ENCODE peak calls at places on chromosomes 7 and 10, in nine cellular contexts. K is GM23248, Y is PC-3, F is neural progenitor cell, M is hepatocyte, B is GM23338, R is OCI-LY7, I is MM.1S, J is SK-N-SH. H is an unnamed sample.

GRCh38 chr7:130099331-130099730 is 29.0 kb downstream of the KLHDC10 start:
- DNase-seq in M (no peak), I (no peak), K (peak), F (no peak), J (no peak), Y (no peak), B (no peak), R (no peak), H (no peak)

GRCh38 chr7:123367508-123368122 is 166.8 kb downstream of the IQUB start:
- DNase-seq in K (peak), J (peak), F (peak), B (peak), I (peak), R (peak), M (peak), Y (peak), H (peak)

GRCh38 chr10:83166344-83166743 is 973.0 kb upstream of the GHITM start:
- DNase-seq in R (no peak), Y (no peak), I (peak), K (no peak), J (peak), B (peak), M (peak), F (peak), H (no peak)

GRCh38 chr10:117860823-117861222 is 185.9 kb downstream of the RAB11FIP2 start:
- DNase-seq in Y (peak), J (peak), F (peak), R (peak), B (peak), M (no peak), K (peak), I (peak), H (peak)

GRCh38 chr7:96121752-96122151 is 200.1 kb downstream of the SLC25A13 start:
- DNase-seq in M (no peak), F (no peak), R (no peak), I (no peak), K (no peak), B (no peak), J (no peak), Y (no peak), H (no peak)

GRCh38 chr10:69088471-69088769 is 517 bp downstream of the SRGN start:
- DNase-seq in K (no peak), M (no peak), Y (no peak), J (no peak), B (no peak), I (peak), R (no peak), F (no peak), H (no peak)

GRCh38 chr7:77417801-77418200 is 1.7 kb upstream of the GSAP start:
- DNase-seq in B (no peak), J (no peak), R (no peak), K (no peak), I (no peak), Y (no peak), M (no peak), F (no peak), H (no peak)

GRCh38 chr7:70417061-70417655 is 714.8 kb upstream of the GALNT17 start:
- DNase-seq in F (peak), Y (no peak), K (peak), B (peak), I (no peak), R (peak), J (peak), M (no peak), H (no peak)

GRCh38 chr10:70480254-70480861 is 1.8 kb downstream of the PALD1 start:
- DNase-seq in J (no peak), F (no peak), R (peak), Y (no peak), M (no peak), B (no peak), I (peak), K (no peak), H (no peak)

GRCh38 chr10:131855396-131855762 is 45.4 kb upstream of the PPP2R2D start:
- DNase-seq in K (no peak), J (no peak), B (no peak), Y (no peak), F (no peak), M (no peak), R (no peak), I (no peak), H (no peak)

GRCh38 chr10:23439452-23439919 is 611 bp downstream of the OTUD1 start:
- DNase-seq in J (peak), R (peak), M (no peak), I (peak), K (peak), Y (no peak), F (peak), B (peak), H (no peak)

GRCh38 chr7:29239638-29240037 is 45.1 kb downstream of the CHN2 start:
- DNase-seq in K (peak), J (no peak), B (peak), Y (peak), I (no peak), F (peak), R (no peak), M (no peak), H (no peak)

GRCh38 chr10:86992456-86992855 is 24.2 kb downstream of the ADIRF start:
- DNase-seq in I (no peak), F (no peak), K (no peak), R (no peak), J (no peak), M (no peak), B (no peak), Y (no peak), H (no peak)

GRCh38 chr10:97007417-97007816 is 175.3 kb downstream of the LCOR start:
- DNase-seq in Y (no peak), J (no peak), B (no peak), M (no peak), F (no peak), K (no peak), I (no peak), R (no peak), H (no peak)

GRCh38 chr7:83985766-83986165 is 208.8 kb downstream of the SEMA3A start:
- DNase-seq in Y (no peak), B (no peak), F (no peak), R (no peak), I (no peak), J (no peak), M (no peak), K (no peak), H (no peak)

GRCh38 chr7:101815826-101816488 is 1.5 kb upstream of the CUX1 start:
- DNase-seq in B (peak), M (peak), Y (peak), I (peak), J (peak), K (peak), F (peak), R (peak), H (peak)

GRCh38 chr7:124196519-124196918 is 163.7 kb upstream of the TMEM229A start:
- DNase-seq in I (no peak), K (no peak), M (no peak), J (no peak), R (no peak), F (no peak), B (no peak), Y (no peak), H (no peak)

GRCh38 chr7:24779283-24779655 is 22.0 kb upstream of the GSDME start:
- DNase-seq in M (no peak), K (no peak), F (no peak), J (no peak), B (no peak), I (no peak), Y (no peak), R (no peak), H (no peak)

GRCh38 chr10:98261436-98262277 is 6.3 kb downstream of the LOXL4 start:
- DNase-seq in M (no peak), F (no peak), B (no peak), I (no peak), Y (no peak), K (no peak), R (no peak), J (no peak), H (no peak)

GRCh38 chr7:27412164-27412563 is 169.6 kb downstream of the EVX1 start:
- DNase-seq in M (no peak), K (no peak), I (no peak), R (no peak), J (no peak), F (no peak), B (no peak), Y (no peak), H (no peak)

GRCh38 chr7:27411145-27411544 is 168.5 kb downstream of the EVX1 start:
- DNase-seq in K (no peak), R (no peak), B (peak), F (no peak), M (no peak), Y (no peak), J (no peak), I (no peak), H (no peak)

GRCh38 chr7:27409311-27409710 is 166.7 kb downstream of the EVX1 start:
- DNase-seq in B (no peak), I (no peak), Y (no peak), R (no peak), M (no peak), J (no peak), F (no peak), K (no peak), H (no peak)

GRCh38 chr7:27405780-27406179 is 163.2 kb downstream of the EVX1 start:
- DNase-seq in R (no peak), K (no peak), Y (no peak), M (no peak), B (no peak), J (no peak), I (no peak), F (no peak), H (no peak)

DNA sequence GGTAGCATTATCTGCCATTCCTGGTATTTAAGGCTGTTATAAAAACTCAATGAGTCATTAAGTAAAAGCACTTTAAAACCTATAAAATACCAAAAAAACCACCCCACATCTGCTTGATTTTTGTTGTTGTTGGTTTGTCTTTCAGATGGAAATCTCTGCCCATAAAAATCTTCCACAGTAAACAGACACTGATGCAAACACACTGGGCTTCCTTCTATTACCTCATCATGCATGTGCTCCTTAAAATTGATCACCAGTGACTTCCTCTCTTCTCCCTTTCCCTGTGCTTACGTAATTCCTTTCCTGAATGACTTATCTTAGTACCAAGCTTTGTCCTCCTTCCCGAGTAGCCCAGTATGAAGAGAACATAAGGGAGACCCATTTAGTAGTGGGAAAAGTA is 167.2 kb downstream of the EVX1 start:
- DNase-seq in K (peak), R (no peak), M (peak), I (no peak), J (no peak), Y (peak), F (no peak), B (no peak), H (no peak)
- TF ChIP-seq EZH2phosphoT487 in K (no peak), R (no peak), M (no peak), I (no peak), J (no peak), Y (no peak), F (no peak), B (no peak), H (no peak)

DNA sequence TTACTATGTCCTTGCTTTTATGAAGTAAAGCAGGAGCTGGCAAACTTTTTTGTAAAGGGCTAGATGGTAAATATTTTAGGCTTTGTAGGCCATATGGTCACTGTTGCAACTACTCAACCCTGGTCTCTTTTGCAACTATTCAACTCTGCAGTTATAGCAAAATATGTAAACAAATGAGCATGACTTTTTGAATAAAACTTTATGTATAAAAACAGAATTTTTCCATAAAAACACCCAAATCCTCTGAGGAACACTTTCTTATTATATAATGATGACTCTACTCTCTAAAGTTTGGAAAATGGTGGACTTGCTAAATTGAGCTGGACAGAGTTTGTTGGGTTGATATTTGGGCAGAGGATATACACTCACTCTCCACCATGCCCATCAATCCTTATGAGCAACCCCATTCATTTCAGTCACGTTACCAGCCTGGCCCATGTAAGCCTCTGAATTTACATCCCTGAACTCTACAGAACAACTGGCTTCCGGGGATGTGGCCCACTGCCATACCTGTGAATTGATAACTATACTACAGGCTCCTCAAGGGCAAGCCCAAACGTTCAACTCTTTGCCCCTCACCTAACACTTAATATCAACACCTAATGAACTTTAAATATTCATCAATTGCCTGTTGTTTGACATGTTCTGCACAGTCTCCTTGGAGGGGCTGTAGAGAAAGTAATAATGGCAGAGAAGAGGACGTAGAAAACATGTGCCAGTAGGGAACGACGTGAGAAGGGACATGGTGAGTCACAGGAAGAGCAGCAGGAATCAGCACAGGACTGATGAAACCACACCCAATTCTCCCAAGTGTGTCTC is 37.6 kb downstream of the SGMS1 start:
- DNase-seq in I (no peak), R (no peak), M (peak), F (no peak), J (no peak), Y (peak), B (no peak), K (peak), H (peak)
- TF ChIP-seq EZH2phosphoT487 in I (no peak), R (no peak), M (no peak), F (no peak), J (no peak), Y (no peak), B (no peak), K (no peak), H (no peak)

DNA sequence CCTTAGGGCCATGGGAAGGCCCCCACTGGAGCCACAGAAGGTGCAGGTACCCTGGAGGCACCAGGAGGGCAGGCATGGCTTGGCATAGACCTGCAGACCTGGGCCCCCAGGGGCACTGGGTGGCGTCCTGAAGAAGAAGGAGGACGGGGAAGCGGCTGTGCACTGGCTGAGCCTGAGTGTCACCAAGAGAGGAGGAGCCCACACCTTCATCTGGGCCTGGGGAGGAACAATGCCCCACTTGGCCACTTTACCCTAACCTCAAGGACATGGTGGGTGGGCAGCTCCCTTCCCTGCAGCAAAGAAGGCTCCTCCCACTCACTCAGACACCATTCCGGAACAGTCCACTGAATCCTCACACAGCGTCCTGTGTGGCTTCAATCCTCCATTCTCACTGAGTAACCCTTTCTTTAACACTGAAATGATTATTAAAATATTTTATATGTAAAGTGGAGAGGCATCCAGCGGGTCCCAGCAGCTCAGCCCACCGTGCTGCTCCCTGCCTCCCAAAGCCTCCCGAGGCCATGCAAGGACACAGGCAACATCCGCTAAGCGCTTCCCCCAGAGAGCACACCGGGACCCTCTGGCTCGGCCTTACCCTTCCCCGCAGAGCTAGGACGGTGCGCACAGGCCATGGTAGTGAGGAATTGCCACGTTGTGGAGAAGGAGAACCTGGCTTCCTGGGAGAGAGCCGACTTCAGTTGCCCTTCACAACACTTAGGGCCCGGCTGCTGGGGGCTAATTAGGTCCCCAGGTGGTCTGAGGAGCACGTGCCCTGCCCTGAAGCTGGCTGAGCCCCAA is 516.7 kb upstream of the MGMT start:
- DNase-seq in K (no peak), Y (no peak), F (no peak), I (no peak), B (no peak), M (no peak), J (no peak), R (no peak), H (no peak)
- TF ChIP-seq EZH2phosphoT487 in K (no peak), Y (no peak), F (no peak), I (no peak), B (no peak), M (no peak), J (no peak), R (no peak), H (no peak)

DNA sequence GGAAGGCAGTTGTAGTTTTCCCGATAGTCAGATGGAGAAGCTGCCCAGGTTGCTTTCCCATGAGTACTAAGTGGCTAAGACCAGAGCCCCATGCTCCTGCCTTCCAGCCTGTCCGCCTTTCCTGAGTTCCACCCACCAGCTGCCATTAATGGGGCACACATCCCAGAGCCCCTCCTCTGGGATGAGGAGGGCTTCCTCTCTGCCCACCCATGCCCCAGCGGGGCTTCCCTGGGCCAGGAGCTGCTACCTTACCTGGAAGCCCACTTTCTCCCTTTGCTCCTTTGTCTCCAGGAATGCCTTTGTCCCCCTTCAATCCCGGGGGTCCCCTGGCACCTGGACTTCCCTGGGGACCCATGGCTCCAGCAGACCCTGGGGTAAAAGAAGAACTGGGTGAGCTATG is 7.8 kb downstream of the SFTPD start:
- DNase-seq in Y (no peak), J (no peak), I (no peak), B (no peak), K (no peak), R (no peak), F (no peak), M (no peak), H (no peak)
- TF ChIP-seq EZH2phosphoT487 in Y (no peak), J (no peak), I (no peak), B (no peak), K (no peak), R (no peak), F (no peak), M (no peak), H (no peak)

GRCh38 chr10:120460776-120461175 is 3.7 kb downstream of the PLPP4 start:
- DNase-seq in B (no peak), M (peak), K (peak), F (no peak), R (no peak), I (no peak), Y (peak), J (no peak), H (no peak)
- TF ChIP-seq EZH2phosphoT487 in B (no peak), M (no peak), K (peak), F (no peak), R (no peak), I (no peak), Y (peak), J (no peak), H (no peak)

H was measured in HCT116.